ENCODE peak calls at places on chromosome 18, in five cellular contexts. G is adrenal gland, S is astrocyte, N is body of pancreas, A is WERI-Rb-1. U is an unnamed sample.

GRCh38 chr18:80228051-80228848 is 19.1 kb downstream of the PARD6G start:
- DNase-seq in G (no peak), S (no peak), N (no peak), A (no peak), U (no peak)

GRCh38 chr18:57057890-57058289 is 89.0 kb upstream of the BOD1L2 start:
- DNase-seq in G (no peak), S (no peak), N (no peak), A (no peak), U (no peak)

GRCh38 chr18:25799221-25799620 is 291.2 kb downstream of the SS18 start:
- DNase-seq in G (no peak), S (peak; percentile 54), N (no peak), A (no peak), U (no peak)

GRCh38 chr18:56986829-56987228 is 160.1 kb upstream of the BOD1L2 start:
- DNase-seq in G (no peak), S (no peak), N (no peak), A (no peak), U (no peak)

GRCh38 chr18:28027755-28028154 is 149.2 kb downstream of the CDH2 start:
- DNase-seq in G (no peak), S (no peak), N (no peak), A (no peak), U (no peak)

GRCh38 chr18:32930695-32931301 is 158.0 kb upstream of the KLHL14 start:
- DNase-seq in G (no peak), S (peak; percentile 52), N (no peak), A (no peak), U (peak; percentile 6)

GRCh38 chr18:2139676-2140075 is 431.6 kb downstream of the METTL4 start:
- DNase-seq in G (no peak), S (peak; percentile 66), N (no peak), A (no peak), U (peak; percentile 51)

GRCh38 chr18:25192065-25192464 is 159.9 kb downstream of the ZNF521 start:
- DNase-seq in G (no peak), S (no peak), N (no peak), A (no peak), U (no peak)

GRCh38 chr18:57438669-57439616 is 3.8 kb downstream of the ONECUT2 start:
- DNase-seq in G (no peak), S (no peak), N (no peak), A (peak; percentile 70), U (no peak)

GRCh38 chr18:23738575-23738974 is 49.3 kb downstream of the LAMA3 start:
- DNase-seq in G (no peak), S (no peak), N (no peak), A (no peak), U (no peak)

GRCh38 chr18:45245036-45245638 is 370.1 kb upstream of the SLC14A2 start:
- DNase-seq in G (no peak), S (peak; percentile 58), N (no peak), A (no peak), U (no peak)

GRCh38 chr18:62182220-62182619 is 4.6 kb downstream of the PIGN start:
- DNase-seq in G (no peak), S (no peak), N (no peak), A (no peak), U (no peak)

GRCh38 chr18:58937204-58937603 is 72.5 kb downstream of the ZNF532 start:
- DNase-seq in G (no peak), S (peak; percentile 59), N (no peak), A (no peak), U (no peak)
- H3K27ac ChIP-seq in G (peak overlapping the region; percentile 19), S (peak overlapping the region; percentile 59), N (no peak overlapping the region), A (no peak overlapping the region), U (peak overlapping the region; percentile 1)

DNA sequence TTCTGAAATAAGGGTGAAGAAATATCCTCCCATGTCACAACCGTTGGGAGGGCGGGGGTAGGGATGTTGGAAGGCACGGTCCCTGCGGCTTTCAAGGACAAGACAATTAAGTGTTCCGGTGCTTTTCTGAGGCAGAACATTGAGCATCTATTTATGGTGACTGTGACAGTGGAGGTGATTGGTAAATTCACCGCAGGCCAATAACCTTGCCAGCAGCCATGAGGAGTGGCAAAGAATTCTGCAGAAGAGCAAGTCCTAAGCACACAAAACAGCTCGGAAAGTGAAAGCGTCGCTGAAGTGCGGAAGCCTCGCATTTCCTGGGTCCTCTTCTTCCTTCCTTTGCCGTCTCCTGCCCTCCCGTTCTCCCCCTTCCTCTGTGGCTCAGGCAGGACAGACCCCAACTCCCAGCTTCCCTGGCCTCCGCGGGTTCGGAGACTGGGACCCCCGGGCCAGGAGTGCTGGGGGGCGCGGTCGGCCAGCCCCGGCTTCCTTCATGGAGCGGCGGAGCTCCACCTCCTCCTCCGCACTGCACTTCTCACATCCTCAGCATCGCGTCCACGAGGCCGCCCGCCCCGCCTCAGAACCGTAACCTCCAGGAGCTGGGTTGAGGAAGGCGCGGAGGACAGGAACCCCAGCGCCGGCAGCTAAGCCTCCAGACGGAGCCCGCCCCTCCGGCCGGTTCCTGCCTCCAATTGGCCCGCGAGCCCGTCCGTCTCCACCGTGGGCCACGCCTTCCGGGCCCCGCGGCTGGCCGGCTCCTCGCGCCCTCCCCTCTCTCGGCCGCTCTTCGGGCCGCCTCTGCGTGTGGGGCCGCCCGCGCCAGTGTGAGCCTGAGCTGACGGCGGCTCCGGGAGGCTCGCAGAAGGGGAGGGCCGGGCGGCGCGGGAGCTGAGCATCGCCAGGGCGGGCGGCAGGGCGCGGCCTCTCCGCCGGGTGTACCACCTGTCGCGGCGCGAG is at the start of gene ME2:
- DNase-seq in G (peak; percentile 92), S (peak; percentile 68), N (peak; percentile 90), A (peak; percentile 97), U (peak; percentile 50)
- H3K27ac ChIP-seq in G (peak within 1 kb of the TSS; percentile 93), S (peak within 1 kb of the TSS; percentile 75), N (peak within 1 kb of the TSS; percentile 85), A (peak within 1 kb of the TSS; percentile 87), U (peak within 1 kb of the TSS; percentile 90)

DNA sequence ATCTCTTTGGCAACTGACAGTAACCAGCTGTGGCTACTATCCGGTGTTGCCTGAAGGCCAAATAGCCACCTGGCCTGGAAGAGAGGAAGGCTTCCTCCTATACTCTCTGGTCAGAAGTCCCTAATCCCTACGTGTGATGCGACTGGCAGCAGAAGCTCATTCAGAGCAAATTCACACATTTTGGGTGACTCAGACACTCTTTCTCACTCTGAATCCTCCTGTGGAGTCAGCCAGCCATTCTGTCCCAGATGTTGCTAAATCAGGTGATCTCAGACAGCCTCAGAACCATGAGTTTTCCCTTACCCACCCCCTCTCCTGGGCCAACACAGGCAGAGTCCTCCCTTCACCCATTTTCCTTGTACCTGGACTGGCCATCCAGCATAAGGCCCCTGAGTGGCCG is 34.7 kb downstream of the CFAP53 start:
- DNase-seq in G (no peak), S (no peak), N (no peak), A (no peak), U (peak; percentile 58)
- H3K27ac ChIP-seq in G (no peak overlapping the region), S (no peak overlapping the region), N (no peak overlapping the region), A (no peak overlapping the region), U (peak overlapping the region; percentile 60)

DNA sequence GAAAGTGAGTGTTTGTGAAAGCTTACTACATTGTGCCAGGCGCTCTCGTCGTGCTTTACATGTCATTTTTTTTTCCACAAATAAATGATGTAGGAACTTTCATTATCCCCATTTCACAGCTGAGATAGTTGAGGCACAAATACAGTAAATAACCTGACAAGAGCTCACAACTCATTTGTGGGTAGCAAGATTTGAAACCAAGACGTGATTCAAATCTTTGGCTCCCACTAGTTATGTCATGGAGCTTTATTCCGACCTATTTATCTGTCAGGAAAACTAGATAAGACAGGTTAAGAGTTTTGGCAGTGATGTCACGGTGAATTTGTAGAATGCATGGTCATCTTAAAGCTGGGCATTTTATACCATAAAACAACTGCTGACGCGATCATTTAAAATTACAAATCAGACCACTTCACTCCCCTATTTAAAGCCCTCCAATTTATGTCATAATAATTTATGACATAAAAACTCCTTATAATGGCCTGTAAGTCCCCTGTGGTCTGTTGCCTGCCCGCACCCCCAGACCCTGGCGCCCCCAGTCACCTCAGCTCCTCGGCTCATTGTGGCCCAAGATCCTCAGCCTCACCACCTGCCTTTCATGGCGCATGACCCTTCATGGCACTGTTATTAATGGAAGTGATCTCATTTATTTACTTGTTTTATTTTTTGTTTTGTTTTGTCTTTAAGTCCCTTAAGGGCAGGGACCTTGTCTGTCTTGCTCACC is 678 bp upstream of the ZNF24 start:
- DNase-seq in G (peak; percentile 35), S (peak; percentile 51), N (peak; percentile 39), A (no peak), U (no peak)
- H3K27ac ChIP-seq in G (peak overlapping the region; percentile 99), S (peak overlapping the region; percentile 99), N (peak overlapping the region; percentile 96), A (peak overlapping the region; percentile 97), U (no peak overlapping the region)

GRCh38 chr18:12598181-12598921 is 59.6 kb downstream of the SPIRE1 start:
- DNase-seq in G (no peak), S (peak; percentile 43), N (no peak), A (no peak), U (no peak)
- H3K27ac ChIP-seq in G (no peak overlapping the region), S (peak overlapping the region; percentile 77), N (no peak overlapping the region), A (no peak overlapping the region), U (peak overlapping the region; percentile 73)

GRCh38 chr18:11020867-11021414 is 128.4 kb downstream of the PIEZO2 start:
- DNase-seq in G (no peak), S (no peak), N (no peak), A (no peak), U (no peak)

GRCh38 chr18:11025270-11025669 is 124.1 kb downstream of the PIEZO2 start:
- DNase-seq in G (peak; percentile 26), S (no peak), N (no peak), A (no peak), U (no peak)

GRCh38 chr18:11021477-11021876 is 127.9 kb downstream of the PIEZO2 start:
- DNase-seq in G (no peak), S (no peak), N (no peak), A (no peak), U (no peak)

GRCh38 chr18:11020454-11020853 is 128.9 kb downstream of the PIEZO2 start:
- DNase-seq in G (no peak), S (no peak), N (no peak), A (no peak), U (no peak)

GRCh38 chr18:11019295-11019694 is 130.1 kb downstream of the PIEZO2 start:
- DNase-seq in G (no peak), S (no peak), N (no peak), A (no peak), U (no peak)
- H3K27ac ChIP-seq in G (no peak overlapping the region), S (no peak overlapping the region), N (no peak overlapping the region), A (no peak overlapping the region), U (no peak overlapping the region)

GRCh38 chr18:47747260-47747795 is 183.1 kb downstream of the SMAD2 start:
- DNase-seq in G (no peak), S (no peak), N (no peak), A (no peak), U (no peak)

GRCh38 chr18:47749195-47749973 is 181.1 kb downstream of the SMAD2 start:
- DNase-seq in G (peak; percentile 77), S (peak; percentile 5), N (peak; percentile 74), A (peak; percentile 78), U (no peak)

GRCh38 chr18:47750889-47751423 is 179.5 kb downstream of the SMAD2 start:
- DNase-seq in G (no peak), S (no peak), N (no peak), A (no peak), U (no peak)

GRCh38 chr18:47746615-47747014 is 183.8 kb downstream of the SMAD2 start:
- DNase-seq in G (no peak), S (no peak), N (no peak), A (no peak), U (no peak)

GRCh38 chr18:47748093-47748796 is 182.2 kb downstream of the SMAD2 start:
- DNase-seq in G (no peak), S (no peak), N (no peak), A (no peak), U (no peak)
- H3K27ac ChIP-seq in G (no peak overlapping the region), S (no peak overlapping the region), N (no peak overlapping the region), A (no peak overlapping the region), U (no peak overlapping the region)